ENCODE peak calls at places on chromosomes 1 and 21, in five cellular contexts. S is Caco-2, R is heart right ventricle, C is endothelial cell of umbilical vein, X is adrenal gland. L is an unnamed sample.

GRCh38 chr21:42440187-42440792 is 36.6 kb downstream of the UBASH3A start:
- DNase-seq in S (no peak), R (no peak), C (no peak), X (no peak), L (no peak)

GRCh38 chr21:32099812-32100416 is 178.9 kb downstream of the MIS18A start:
- DNase-seq in S (no peak), R (no peak), C (no peak), X (no peak), L (no peak)

GRCh38 chr1:168535536-168535935 is 8.3 kb downstream of the XCL2 start:
- DNase-seq in S (no peak), R (no peak), C (no peak), X (no peak), L (no peak)

GRCh38 chr21:18468775-18469174 is 65.2 kb upstream of the TMPRSS15 start:
- DNase-seq in S (no peak), R (no peak), C (no peak), X (no peak), L (no peak)

GRCh38 chr1:17119076-17119743 is at the start of gene PADI2:
- DNase-seq in S (peak), R (peak), C (peak), X (peak), L (peak)

GRCh38 chr1:67300561-67300960 is 7.1 kb upstream of the IL12RB2 start:
- DNase-seq in S (no peak), R (no peak), C (no peak), X (no peak), L (no peak)

GRCh38 chr1:42784946-42785693 is at the start of gene TMEM269:
- DNase-seq in S (no peak), R (peak), C (peak), X (peak), L (no peak)

GRCh38 chr1:205710201-205711062 is 30.1 kb upstream of the SLC45A3 start:
- DNase-seq in S (no peak), R (no peak), C (no peak), X (no peak), L (no peak)

GRCh38 chr1:218266356-218266755 is 18.7 kb upstream of the RRP15 start:
- DNase-seq in S (no peak), R (no peak), C (no peak), X (no peak), L (no peak)

GRCh38 chr1:54290443-54291184 is 90.6 kb downstream of the MRPL37 start:
- DNase-seq in S (no peak), R (no peak), C (no peak), X (no peak), L (peak)

GRCh38 chr1:201401700-201402099 is 2.6 kb upstream of the LAD1 start:
- DNase-seq in S (no peak), R (no peak), C (no peak), X (no peak), L (no peak)

GRCh38 chr1:29453502-29454240 is 217.3 kb downstream of the PTPRU start:
- DNase-seq in S (peak), R (no peak), C (peak), X (no peak), L (no peak)

GRCh38 chr1:183022202-183023145 is 746 bp upstream of the LAMC1 start:
- DNase-seq in S (peak), R (peak), C (peak), X (peak), L (peak)

GRCh38 chr21:28252923-28253322 is 739.8 kb downstream of the LTN1 start:
- DNase-seq in S (no peak), R (no peak), C (no peak), X (no peak), L (no peak)

GRCh38 chr1:26833432-26834405 is 7.2 kb downstream of the ZDHHC18 start:
- DNase-seq in S (no peak), R (no peak), C (no peak), X (no peak), L (no peak)

GRCh38 chr1:25030674-25031589 is 100.9 kb upstream of the RUNX3 start:
- DNase-seq in S (no peak), R (no peak), C (no peak), X (no peak), L (no peak)

GRCh38 chr1:31072304-31072746 is 6.8 kb upstream of the PUM1 start:
- DNase-seq in S (no peak), R (no peak), C (no peak), X (peak), L (no peak)

GRCh38 chr1:175080030-175080429 is 12.4 kb downstream of the TNN start:
- DNase-seq in S (no peak), R (no peak), C (no peak), X (no peak), L (no peak)

GRCh38 chr1:72724951-72725863 is 442.9 kb upstream of the NEGR1 start:
- DNase-seq in S (no peak), R (no peak), C (no peak), X (no peak), L (no peak)

GRCh38 chr1:244397086-244397485 is 54.6 kb downstream of the ADSS2 start:
- DNase-seq in S (no peak), R (no peak), C (no peak), X (no peak), L (no peak)

GRCh38 chr21:45574081-45574501 is 31.9 kb upstream of the SLC19A1 start:
- DNase-seq in S (no peak), R (no peak), C (no peak), X (peak), L (no peak)

GRCh38 chr21:31184462-31184861 is 146.2 kb upstream of the KRTAP19-8 start:
- DNase-seq in S (no peak), R (no peak), C (no peak), X (no peak), L (no peak)

GRCh38 chr1:46630719-46631118 is 14.1 kb upstream of the MOB3C start:
- DNase-seq in S (no peak), R (no peak), C (no peak), X (no peak), L (no peak)

GRCh38 chr1:23745515-23745914 is 2.2 kb downstream of the ELOA start:
- DNase-seq in S (no peak), R (no peak), C (peak), X (no peak), L (no peak)

GRCh38 chr1:67832737-67833594 is at the start of gene GNG12:
- DNase-seq in S (peak), R (peak), C (peak), X (peak), L (no peak)

GRCh38 chr1:9438431-9439073 is 100.7 kb upstream of the SLC25A33 start:
- DNase-seq in S (no peak), R (peak), C (peak), X (no peak), L (no peak)

GRCh38 chr21:16755061-16755460 is 757.8 kb upstream of the CXADR start:
- DNase-seq in S (no peak), R (no peak), C (no peak), X (no peak), L (no peak)

GRCh38 chr1:160400646-160401486 is 502 bp downstream of the VANGL2 start:
- DNase-seq in S (no peak), R (no peak), C (no peak), X (peak), L (no peak)
- TF ChIP-seq CTCF in S (no peak), R (no peak), C (no peak), X (no peak), L (no peak)

DNA sequence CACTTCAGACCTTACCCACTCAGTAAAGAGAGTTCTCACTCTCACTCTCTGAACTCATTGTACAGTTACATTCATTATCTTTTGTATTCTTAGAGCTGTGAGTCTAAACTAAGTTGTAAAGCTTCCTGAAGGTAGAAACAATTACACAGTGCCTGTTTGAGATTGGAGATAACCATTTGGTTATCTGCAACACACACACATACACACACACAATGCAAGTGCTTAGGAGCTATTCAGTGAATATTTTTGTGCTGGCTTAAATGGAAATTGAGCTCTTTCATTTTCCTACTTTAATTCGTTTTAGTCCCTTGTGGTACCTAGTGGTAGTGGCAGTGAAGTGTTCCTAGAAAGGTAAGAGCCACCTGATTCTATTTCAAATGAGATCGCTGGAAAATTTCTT is 19.9 kb downstream of the KPNA6 start:
- DNase-seq in S (no peak), R (no peak), C (peak), X (no peak), L (no peak)
- TF ChIP-seq CTCF in S (no peak), R (no peak), C (no peak), X (no peak), L (no peak)

DNA sequence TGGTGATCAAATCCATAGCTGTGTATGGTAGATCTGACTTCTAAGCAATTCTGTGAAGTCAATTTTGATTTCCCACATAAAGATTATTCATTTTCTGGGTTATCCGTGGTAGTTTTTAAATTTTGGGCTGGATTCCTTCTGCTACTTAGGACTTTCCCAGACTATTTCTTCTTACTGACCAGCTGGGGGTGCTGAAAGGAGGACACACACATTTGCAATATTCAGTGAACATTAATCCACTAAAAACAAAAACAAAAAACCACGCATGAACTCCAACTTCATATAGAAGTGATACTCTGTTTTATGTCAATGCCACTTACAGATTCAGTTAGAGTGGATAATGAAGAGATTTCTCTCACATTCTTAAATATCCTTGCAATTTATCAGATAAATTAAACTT is 105.4 kb downstream of the KCTD3 start:
- DNase-seq in S (no peak), R (no peak), C (no peak), X (no peak), L (no peak)
- TF ChIP-seq CTCF in S (no peak), R (no peak), C (no peak), X (no peak), L (no peak)

DNA sequence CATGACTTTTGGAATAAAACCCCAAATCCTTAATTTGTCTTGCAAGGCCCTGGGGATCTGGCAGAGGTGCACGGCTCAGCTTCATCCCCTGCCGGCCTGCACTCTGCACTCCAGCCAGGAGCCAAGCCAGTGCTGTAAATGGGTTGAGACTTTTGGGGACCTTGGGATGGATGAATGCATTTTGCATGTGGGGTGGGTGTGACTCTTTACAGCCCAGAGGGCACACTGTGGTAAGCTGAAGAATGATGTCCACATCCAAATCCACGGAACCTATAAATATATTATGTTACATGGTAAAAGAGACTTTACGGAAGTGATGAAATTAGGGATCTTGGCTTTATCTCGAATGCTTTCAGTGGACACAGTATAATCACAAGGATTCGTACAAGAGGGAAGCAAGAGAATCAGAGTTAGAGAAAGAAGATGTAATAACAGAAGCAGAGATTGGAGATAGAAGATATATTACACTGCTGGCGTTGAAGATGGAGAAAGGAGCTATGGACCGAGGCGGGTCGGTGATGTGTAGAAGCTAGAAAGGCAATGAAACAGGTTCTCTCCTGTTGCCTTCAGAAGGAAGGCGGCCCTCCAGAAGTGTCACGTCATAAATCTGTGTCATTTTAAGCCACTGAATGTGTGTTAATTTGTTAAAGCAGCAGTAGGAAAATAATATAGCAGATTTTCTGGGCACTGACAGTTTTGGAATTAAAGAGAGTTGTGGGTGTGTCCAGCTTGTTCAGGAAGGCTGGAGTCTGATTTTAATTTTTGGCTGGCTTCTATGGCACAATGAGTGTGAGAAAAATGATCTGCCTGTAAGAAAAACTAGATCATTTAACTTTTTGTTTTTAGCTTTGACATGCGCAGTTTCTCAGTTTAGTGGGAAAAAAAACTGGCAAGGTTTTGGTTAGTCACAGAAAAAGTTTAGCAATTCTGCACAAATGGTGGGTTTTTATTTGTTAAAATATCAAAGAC is 177.6 kb downstream of the EDEM3 start:
- DNase-seq in S (no peak), R (no peak), C (no peak), X (no peak), L (no peak)
- TF ChIP-seq CTCF in S (no peak), R (no peak), C (no peak), X (no peak), L (no peak)

DNA sequence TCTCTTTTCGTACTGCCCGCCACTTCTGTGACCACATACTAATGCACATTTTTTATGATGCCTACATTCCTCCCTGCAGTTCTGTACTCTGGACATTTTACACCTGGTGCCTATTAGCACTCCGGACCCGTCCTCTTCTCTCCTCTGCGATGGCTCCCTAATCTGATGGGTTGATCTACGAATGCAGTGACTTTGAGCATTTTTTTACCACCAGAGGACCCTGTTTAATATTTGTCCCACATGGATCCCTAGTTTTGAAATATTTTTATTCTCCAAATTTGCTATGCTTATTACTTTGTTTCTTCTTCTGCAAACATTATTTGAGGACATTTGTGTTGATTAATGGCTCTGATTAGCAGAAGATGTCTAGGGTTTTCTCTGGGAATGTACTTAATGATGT is 5.2 kb downstream of the PPFIA4 start:
- DNase-seq in S (no peak), R (no peak), C (no peak), X (peak), L (no peak)
- TF ChIP-seq CTCF in S (no peak), R (no peak), C (peak), X (peak), L (peak)

DNA sequence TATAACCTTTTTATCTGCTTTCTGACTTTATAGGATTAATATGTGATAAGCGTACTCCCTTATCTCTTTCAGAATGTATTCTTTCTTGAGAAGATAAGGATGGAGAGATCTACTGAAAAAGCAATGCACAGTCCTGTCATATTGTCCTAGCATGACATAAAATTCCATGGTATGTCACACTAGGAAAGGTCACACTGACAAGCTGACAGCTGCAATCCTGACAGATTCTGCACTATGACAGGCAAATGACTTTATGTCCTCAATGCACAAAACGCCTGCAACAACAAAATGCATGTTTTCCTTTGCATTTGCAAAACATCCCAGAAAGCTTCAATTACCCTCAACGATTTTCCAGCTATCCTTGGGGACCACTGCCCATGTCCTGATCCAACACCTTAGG is 393.8 kb downstream of the DSCAM start:
- DNase-seq in S (no peak), R (no peak), C (no peak), X (no peak), L (no peak)
- TF ChIP-seq CTCF in S (no peak), R (no peak), C (no peak), X (no peak), L (no peak)

DNA sequence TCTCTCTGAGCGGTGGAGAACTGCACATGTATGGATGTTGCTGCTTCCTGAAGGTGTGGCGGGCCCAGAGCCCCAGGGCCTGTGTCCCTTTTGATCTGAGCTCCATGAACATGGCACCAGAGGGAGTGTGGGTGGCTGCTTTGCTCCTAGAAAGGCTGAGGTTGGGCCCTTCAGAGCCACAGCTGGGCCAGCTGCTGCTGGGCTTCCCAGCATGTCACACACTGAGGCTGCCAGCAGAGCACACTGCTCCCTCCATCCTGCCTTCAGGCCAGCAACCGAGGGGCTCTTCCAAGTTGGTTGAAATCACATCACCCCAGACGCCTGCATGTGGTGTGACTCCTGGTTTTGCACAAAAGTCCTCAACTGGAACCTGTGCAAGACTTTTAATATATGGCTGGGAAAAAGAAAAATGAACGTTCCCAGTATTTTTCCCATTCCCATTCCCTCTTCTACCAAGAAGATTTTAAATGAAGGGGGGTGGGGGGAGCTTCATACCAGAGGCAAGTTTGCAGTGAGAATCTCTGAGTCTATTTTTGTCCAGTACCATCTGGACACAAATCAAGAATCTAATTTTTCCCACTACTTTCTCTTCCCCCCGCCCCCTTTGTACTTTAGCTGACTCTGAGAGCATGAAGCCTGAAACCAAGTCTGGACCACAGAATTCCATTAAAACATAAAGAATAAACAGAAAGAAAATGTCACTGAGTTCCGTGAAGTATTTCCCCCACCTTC is 26.2 kb upstream of the NGF start:
- DNase-seq in S (no peak), R (peak), C (no peak), X (no peak), L (no peak)
- TF ChIP-seq CTCF in S (no peak), R (no peak), C (no peak), X (no peak), L (no peak)

DNA sequence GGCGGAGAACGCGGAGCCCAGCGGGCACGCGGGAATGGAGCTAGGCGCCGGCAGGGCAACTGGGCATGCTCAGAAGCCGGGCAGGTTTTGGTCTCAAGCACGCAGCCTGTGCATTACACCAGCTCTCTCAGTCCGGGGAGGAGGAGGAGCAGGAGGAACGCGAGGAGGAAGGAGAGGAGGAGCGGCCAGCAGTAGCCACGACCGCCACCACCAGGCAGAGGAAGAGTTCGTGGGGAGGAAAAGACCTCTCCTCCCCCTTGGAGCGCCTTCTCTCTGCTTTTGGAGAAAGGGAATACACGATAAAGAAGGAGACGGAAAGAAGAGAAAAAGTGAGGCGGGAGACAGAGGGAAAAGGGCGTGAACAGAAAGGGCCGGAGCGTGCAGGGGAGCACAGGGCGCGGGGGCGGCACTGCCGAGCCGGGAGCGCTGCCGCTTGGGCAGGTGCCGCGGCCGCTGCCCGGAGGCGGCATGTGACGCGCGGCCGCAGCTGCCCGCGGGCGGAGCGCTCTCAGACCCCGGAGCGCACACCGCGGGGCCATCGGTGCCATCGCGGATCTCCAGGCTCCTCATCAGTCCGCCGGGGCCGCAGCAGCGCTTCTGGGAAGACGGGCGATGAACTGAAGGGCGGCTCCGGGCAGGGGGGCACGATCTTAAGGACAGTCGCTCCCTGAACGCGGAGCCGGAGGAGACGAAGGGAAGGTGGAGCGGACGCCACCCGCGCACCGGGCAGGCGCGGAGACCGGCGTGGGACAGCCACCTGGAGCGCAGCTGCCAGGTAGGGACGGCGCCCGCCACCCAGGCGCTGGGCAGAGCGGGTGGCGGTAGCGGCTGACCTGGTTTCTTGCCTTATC is at the start of gene CHRM3:
- DNase-seq in S (peak), R (peak), C (no peak), X (peak), L (peak)
- TF ChIP-seq CTCF in S (no peak), R (no peak), C (no peak), X (peak), L (peak)